ENCODE peak calls at places on chromosomes 3 and 15, in eight cellular contexts. Q is H7; P is HFF-Myc; E is psoas muscle; M is stimulated activated CD4-positive, alpha-beta T cell treated with anti-CD3 and anti-CD28 coated beads, Interleukin-4, amount 100 ng/mL, for 4 hours; L is NCI-H345; Y is fibroblast of lung; T is frontal cortex. B is an unnamed sample.

GRCh38 chr3:106769045-106769444 is 608.2 kb upstream of the CCDC54 start:
- DNase-seq in Q (no peak), P (no peak), E (no peak), M (no peak), L (no peak), Y (no peak), T (no peak), B (no peak)

GRCh38 chr15:45123397-45123796 is 6.3 kb downstream of the DUOXA1 start:
- DNase-seq in Q (no peak), P (no peak), E (no peak), M (no peak), L (no peak), Y (no peak), T (no peak), B (no peak)

GRCh38 chr3:44301746-44302145 is 36.8 kb upstream of the TCAIM start:
- DNase-seq in Q (no peak), P (no peak), E (no peak), M (no peak), L (no peak), Y (no peak), T (no peak), B (no peak)

GRCh38 chr15:70854669-70854976 is 666 bp upstream of the LARP6 start:
- DNase-seq in Q (no peak), P (no peak), E (no peak), M (no peak), L (no peak), Y (peak), T (peak), B (no peak)

GRCh38 chr15:56869573-56869972 is 48.9 kb upstream of the TCF12 start:
- DNase-seq in Q (no peak), P (no peak), E (peak), M (peak), L (peak), Y (peak), T (no peak), B (no peak)

GRCh38 chr3:119588112-119588511 is 8.8 kb downstream of the ADPRH start:
- DNase-seq in Q (no peak), P (no peak), E (peak), M (peak), L (no peak), Y (no peak), T (no peak), B (no peak)

GRCh38 chr3:81723732-81724313 is 37.6 kb downstream of the GBE1 start:
- DNase-seq in Q (no peak), P (no peak), E (no peak), M (no peak), L (peak), Y (peak), T (no peak), B (no peak)

GRCh38 chr15:50641318-50641717 is 45.3 kb downstream of the TRPM7 start:
- DNase-seq in Q (no peak), P (no peak), E (no peak), M (no peak), L (no peak), Y (no peak), T (no peak), B (no peak)